ENCODE peak calls at places on chromosomes 2 and 18, in four cellular contexts. M is ovary, R is right lobe of liver, G is pancreas. X is an unnamed sample.

GRCh38 chr2:27885246-27885645 is 4.9 kb downstream of the RBKS start:
- DNase-seq in M (no peak), R (no peak), G (no peak), X (no peak)

GRCh38 chr18:12327510-12328178 is 19.6 kb downstream of the TUBB6 start:
- DNase-seq in M (peak), R (peak), G (peak), X (peak)

GRCh38 chr2:101149241-101150192 is 1.7 kb downstream of the TBC1D8 start:
- DNase-seq in M (no peak), R (no peak), G (peak), X (no peak)

GRCh38 chr2:240635998-240636547 is 10.8 kb downstream of the GPR35 start:
- DNase-seq in M (no peak), R (peak), G (no peak), X (no peak)

GRCh38 chr2:112644933-112645395 is 775 bp upstream of the SLC20A1 start:
- DNase-seq in M (no peak), R (no peak), G (no peak), X (no peak)

GRCh38 chr18:13302611-13303267 is 84.2 kb downstream of the LDLRAD4 start:
- DNase-seq in M (no peak), R (no peak), G (no peak), X (no peak)

GRCh38 chr2:27966466-27966865 is 75.9 kb downstream of the BABAM2 start:
- DNase-seq in M (peak), R (peak), G (no peak), X (no peak)

GRCh38 chr2:134739261-134739878 is 20.6 kb upstream of the TMEM163 start:
- DNase-seq in M (no peak), R (no peak), G (no peak), X (no peak)

GRCh38 chr2:12045864-12046291 is 299.4 kb downstream of the LPIN1 start:
- DNase-seq in M (no peak), R (no peak), G (no peak), X (no peak)

GRCh38 chr2:86048383-86048701 is 57.3 kb downstream of the POLR1A start:
- DNase-seq in M (no peak), R (no peak), G (no peak), X (no peak)

GRCh38 chr2:200383380-200384110 is 77.1 kb downstream of the SPATS2L start:
- DNase-seq in M (peak), R (no peak), G (no peak), X (no peak)

GRCh38 chr2:232525796-232526195 is at the start of gene CHRND:
- DNase-seq in M (no peak), R (no peak), G (peak), X (no peak)

GRCh38 chr2:46248171-46248570 is 49.0 kb upstream of the EPAS1 start:
- DNase-seq in M (no peak), R (no peak), G (no peak), X (no peak)

GRCh38 chr2:160652236-160652635 is 158.6 kb upstream of the RBMS1 start:
- DNase-seq in M (no peak), R (no peak), G (no peak), X (peak)

GRCh38 chr2:233422050-233422639 is 67.9 kb downstream of the DGKD start:
- DNase-seq in M (no peak), R (no peak), G (no peak), X (no peak)

GRCh38 chr18:31983976-31984375 is 34.6 kb upstream of the RNF125 start:
- DNase-seq in M (no peak), R (no peak), G (no peak), X (no peak)

GRCh38 chr2:29010946-29011649 is 30.0 kb downstream of the TOGARAM2 start:
- DNase-seq in M (peak), R (no peak), G (no peak), X (peak)

GRCh38 chr2:228777855-228778355 is 493.2 kb downstream of the PID1 start:
- DNase-seq in M (no peak), R (no peak), G (no peak), X (peak)

GRCh38 chr2:124810132-124810531 is 785.0 kb downstream of the CNTNAP5 start:
- DNase-seq in M (no peak), R (peak), G (no peak), X (no peak)

GRCh38 chr2:120867290-120868231 is 131.9 kb downstream of the GLI2 start:
- DNase-seq in M (peak), R (no peak), G (peak), X (peak)

GRCh38 chr2:44770221-44771187 is 171.0 kb upstream of the SIX3 start:
- DNase-seq in M (no peak), R (no peak), G (no peak), X (no peak)

GRCh38 chr18:79614211-79615028 is 65.2 kb upstream of the CTDP1 start:
- DNase-seq in M (no peak), R (peak), G (peak), X (no peak)

GRCh38 chr2:142131016-142131714 is at the start of gene LRP1B:
- DNase-seq in M (no peak), R (no peak), G (peak), X (peak)

GRCh38 chr2:156046900-156047299 is 285.6 kb downstream of the NR4A2 start:
- DNase-seq in M (no peak), R (no peak), G (no peak), X (no peak)

GRCh38 chr2:241803387-241804325 is 5.3 kb upstream of the NEU4 start:
- DNase-seq in M (peak), R (peak), G (peak), X (peak)

GRCh38 chr2:134648547-134648946 is 70.3 kb downstream of the TMEM163 start:
- DNase-seq in M (no peak), R (no peak), G (no peak), X (no peak)

GRCh38 chr2:20486571-20486970 is 39.7 kb downstream of the RHOB start:
- DNase-seq in M (no peak), R (no peak), G (no peak), X (no peak)

GRCh38 chr2:166084301-166084700 is 43.5 kb downstream of the SCN1A start:
- DNase-seq in M (no peak), R (no peak), G (no peak), X (no peak)

GRCh38 chr2:157839162-157839801 is 36.8 kb downstream of the ACVR1 start:
- DNase-seq in M (peak), R (no peak), G (no peak), X (peak)

GRCh38 chr2:155662224-155662623 is 670.3 kb downstream of the NR4A2 start:
- DNase-seq in M (no peak), R (no peak), G (no peak), X (no peak)

GRCh38 chr18:3867768-3868445 is 417.9 kb downstream of the TGIF1 start:
- DNase-seq in M (no peak), R (no peak), G (no peak), X (no peak)
- H3K4me3 ChIP-seq in M (no peak), R (no peak), G (no peak), X (no peak)

DNA sequence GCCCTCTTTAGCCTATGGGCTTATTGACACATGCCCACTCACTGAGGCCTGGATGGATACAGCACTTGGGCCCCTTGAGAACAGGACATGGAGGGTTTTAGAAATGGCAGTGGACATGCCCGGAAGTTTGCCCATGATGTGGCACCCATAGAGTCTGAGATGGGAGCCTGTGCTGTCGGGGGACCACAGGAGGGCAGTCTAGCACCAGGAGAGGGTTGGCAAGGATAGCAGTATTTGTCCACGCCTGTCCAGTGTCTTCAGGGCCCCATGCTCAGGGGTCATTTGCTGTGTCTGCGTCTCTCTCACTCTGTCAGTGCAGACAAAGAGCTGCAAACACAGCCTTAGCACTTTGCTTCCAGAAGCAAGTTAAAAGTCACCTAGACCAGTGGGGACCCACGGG is 48.7 kb downstream of the IL1RL2 start:
- DNase-seq in M (no peak), R (no peak), G (no peak), X (no peak)
- TF ChIP-seq CTCF in M (no peak), R (peak), G (no peak), X (peak)

DNA sequence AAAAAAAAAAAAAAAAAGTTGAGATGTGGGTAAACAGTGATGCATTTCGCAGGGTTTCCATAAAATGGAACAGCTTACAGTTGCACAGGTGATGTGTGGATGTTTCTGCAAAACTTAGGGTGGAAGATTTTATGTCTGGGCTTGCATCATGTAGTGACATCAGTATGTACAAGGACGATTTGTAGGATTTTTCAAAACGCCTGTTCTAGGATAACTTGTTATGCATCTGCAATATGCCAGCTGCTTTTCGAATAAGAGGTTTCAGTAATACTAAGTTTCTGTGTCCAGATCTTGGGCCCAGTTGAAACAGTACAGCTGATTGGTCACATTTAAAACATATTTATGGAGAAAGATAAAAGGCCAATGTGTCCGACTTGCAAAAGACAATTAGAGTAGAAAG is 1.2 kb downstream of the PTPN4 start:
- DNase-seq in M (no peak), R (no peak), G (no peak), X (no peak)
- H3K4me3 ChIP-seq in M (peak), R (peak), G (no peak), X (peak)

DNA sequence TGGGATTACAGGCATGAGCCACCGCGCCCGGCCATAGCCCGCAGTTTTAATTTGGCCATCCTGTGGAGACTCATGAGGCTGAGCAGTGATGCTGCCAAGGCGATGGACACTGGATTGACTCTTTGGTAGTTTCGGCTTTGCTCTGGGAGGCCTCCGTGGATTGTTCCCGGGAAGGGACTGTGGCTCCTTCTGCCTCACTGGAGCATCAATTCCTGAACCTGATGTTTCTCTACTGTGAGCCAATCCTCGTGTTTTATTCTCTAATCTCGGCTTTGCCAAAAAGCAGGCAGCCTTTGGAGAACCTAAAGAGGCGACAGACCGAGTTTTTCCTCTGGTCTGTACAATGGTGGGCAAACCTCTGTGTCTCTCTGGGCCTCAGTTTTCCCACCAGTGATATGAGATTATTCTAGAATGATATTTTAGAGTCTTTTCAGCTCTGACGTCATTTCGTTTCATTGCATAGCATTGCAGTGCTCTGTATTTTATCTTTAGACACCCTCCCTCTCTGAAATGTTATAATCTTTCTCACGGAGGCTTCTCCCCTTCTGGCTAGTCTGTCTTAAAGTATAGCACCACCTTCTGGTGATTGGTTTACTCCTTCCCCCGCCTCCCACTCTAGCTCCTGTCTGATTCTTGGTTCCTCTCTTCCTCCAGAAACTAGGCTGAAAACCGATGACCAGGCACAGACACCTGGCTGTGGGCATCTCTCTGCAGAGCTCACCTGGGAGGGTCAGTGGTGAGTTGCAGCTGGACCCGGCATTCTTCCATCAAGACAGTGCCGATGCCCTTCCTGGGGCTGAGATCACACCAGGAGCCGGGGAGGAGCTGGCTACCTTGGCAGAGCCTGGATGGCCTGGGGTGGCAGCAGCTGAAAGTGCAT is 341.3 kb downstream of the MYCN start:
- DNase-seq in M (peak), R (no peak), G (no peak), X (no peak)
- TF ChIP-seq CTCF in M (peak), R (peak), G (no peak), X (peak)

GRCh38 chr2:185132501-185133041 is 534.2 kb downstream of the ZNF804A start:
- DNase-seq in M (no peak), R (no peak), G (peak), X (no peak)
- H3K4me3 ChIP-seq in M (no peak), R (no peak), G (no peak), X (no peak)

GRCh38 chr2:9416962-9417316 is 6.4 kb downstream of the ITGB1BP1 start:
- DNase-seq in M (no peak), R (no peak), G (no peak), X (no peak)
- TF ChIP-seq CTCF in M (no peak), R (no peak), G (no peak), X (no peak)

GRCh38 chr2:168244318-168244717 is 3.1 kb downstream of the STK39 start:
- DNase-seq in M (no peak), R (no peak), G (no peak), X (no peak)

GRCh38 chr2:168247341-168248305 is at the start of gene STK39:
- DNase-seq in M (peak), R (peak), G (peak), X (peak)

GRCh38 chr2:168245074-168245825 is 2.1 kb downstream of the STK39 start:
- DNase-seq in M (no peak), R (no peak), G (no peak), X (no peak)

GRCh38 chr2:168246072-168246482 is 1.3 kb downstream of the STK39 start:
- DNase-seq in M (no peak), R (no peak), G (no peak), X (no peak)

DNA sequence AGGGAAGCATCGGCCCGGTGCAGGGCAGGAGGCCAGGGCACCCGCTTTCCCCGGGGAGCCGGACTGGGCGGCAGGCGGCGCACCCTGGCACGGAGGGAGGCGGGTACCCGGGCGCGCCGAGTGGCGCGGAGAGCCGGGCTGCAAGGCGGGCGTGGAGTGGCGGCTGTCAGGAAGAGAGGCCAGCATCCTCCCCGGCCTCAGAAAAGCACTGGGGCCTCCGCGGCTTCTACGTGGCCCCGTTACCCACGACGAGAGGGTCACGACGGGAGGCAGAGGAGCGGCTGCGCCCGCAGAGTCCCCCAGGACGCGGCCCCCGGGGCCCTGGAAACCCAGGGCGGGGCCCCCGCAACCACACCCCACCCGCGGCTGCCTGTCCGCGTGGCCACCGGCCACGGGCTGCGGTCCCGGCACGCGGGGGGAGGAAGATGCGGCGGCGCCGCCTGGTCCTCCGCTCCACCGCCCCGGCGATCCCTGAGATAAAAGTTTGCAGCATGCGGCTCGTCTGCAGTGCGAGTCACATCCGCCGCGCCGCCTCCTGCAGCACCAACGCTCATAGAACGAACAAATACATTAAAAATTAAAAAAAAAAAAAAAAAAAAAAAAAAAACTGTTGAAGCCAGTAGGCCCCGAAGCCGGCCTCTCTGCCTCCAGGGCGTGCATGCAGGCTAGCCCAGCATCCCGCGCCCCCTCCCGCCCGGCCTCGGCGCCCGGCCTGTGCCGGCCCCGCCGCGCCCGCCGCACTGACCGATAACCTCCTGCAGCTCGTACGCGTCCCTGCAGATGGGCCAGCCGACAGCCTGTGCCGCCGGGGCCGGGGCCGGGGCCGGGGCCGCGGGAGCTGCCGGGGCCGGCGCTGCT is 683 bp downstream of the STK39 start:
- DNase-seq in M (peak), R (peak), G (peak), X (peak)
- H3K4me3 ChIP-seq in M (peak), R (peak), G (peak), X (peak)

GRCh38 chr2:181970160-181970794 is 15.4 kb upstream of the PPP1R1C start:
- DNase-seq in M (no peak), R (peak), G (no peak), X (no peak)
- TF ChIP-seq CTCF in M (no peak), R (no peak), G (no peak), X (peak)